ENCODE peak calls at places on chromosomes 4 and X, in six cellular contexts. Y is sciatic nerve; Z is BJ; T is activated CD4-positive, CD25-positive, alpha-beta regulatory T cell treated with anti-CD3 and anti-CD28 coated beads, Interleukin-2, amount 50 U/mL, for 72 hours; D is stimulated activated naive B cell treated with anti-CD40 and anti-IgM and Interleukin-4, amounts not matched to agents 10 μg/mL and 1 μg/mL and 100 μg/mL, for 72 hours; N is head of caudate nucleus. G is an unnamed sample.

GRCh38 chrX:149830192-149830873 is 48.6 kb downstream of the MAGEA9 start:
- DNase-seq in Y (no peak), T (no peak), N (no peak), Z (no peak), D (no peak), G (peak; percentile 75)

GRCh38 chrX:119486745-119487144 is 18.5 kb downstream of the SLC25A5 start:
- DNase-seq in N (no peak), Y (no peak), T (no peak), D (no peak), Z (no peak), G (no peak)

GRCh38 chr4:98558366-98558765 is 100.0 kb downstream of the TSPAN5 start:
- DNase-seq in Z (no peak), N (no peak), D (no peak), T (no peak), Y (no peak), G (no peak)

GRCh38 chrX:19846995-19847790 is 40.2 kb downstream of the SH3KBP1 start:
- DNase-seq in D (no peak), N (no peak), T (no peak), Z (peak; percentile 70), Y (no peak), G (peak; percentile 59)

GRCh38 chr4:38924266-38924827 is 56.7 kb downstream of the FAM114A1 start:
- DNase-seq in D (no peak), Y (no peak), N (no peak), Z (no peak), T (no peak), G (no peak)

GRCh38 chrX:136055651-136056221 is 70.5 kb downstream of the SLC9A6 start:
- DNase-seq in T (no peak), Z (peak; percentile 90), N (no peak), Y (no peak), D (no peak), G (no peak)

GRCh38 chr4:87219648-87220093 is 747 bp downstream of the KLHL8 start:
- DNase-seq in T (no peak), D (no peak), Y (peak; percentile 75), Z (no peak), N (peak; percentile 58), G (peak; percentile 81)

GRCh38 chrX:145213504-145213903 is 33.8 kb upstream of the SPANXN1 start:
- DNase-seq in Y (no peak), N (peak; percentile 6), T (no peak), Z (no peak), D (no peak), G (peak; percentile 14)

GRCh38 chr4:23290656-23291055 is 597.9 kb downstream of the GBA3 start:
- DNase-seq in Y (no peak), T (no peak), Z (no peak), N (no peak), D (no peak), G (no peak)

GRCh38 chr4:186623546-186623945 is 68.2 kb upstream of the MTNR1A start:
- DNase-seq in D (no peak), N (no peak), Z (no peak), Y (no peak), T (no peak), G (no peak)